ENCODE peak calls at places on chromosomes 2 and 18, in nine cellular contexts. Y is stomach, L is tibial nerve, W is H54, C is spleen, A is prostate gland, S is adrenal gland, H is esophagus muscularis mucosa, B is heart left ventricle. G is an unnamed sample.

GRCh38 chr18:76482267-76482666 is 12.8 kb downstream of the ZNF516 start:
- DNase-seq in Y (no peak), L (no peak), W (no peak), C (no peak), A (no peak), S (no peak), H (no peak), B (no peak), G (no peak)

GRCh38 chr2:25402477-25402876 is 60.8 kb upstream of the DNMT3A start:
- DNase-seq in Y (no peak), L (no peak), W (no peak), C (no peak), A (no peak), S (no peak), H (no peak), B (no peak), G (no peak)

GRCh38 chr2:203908344-203909185 is 28.0 kb upstream of the ICOS start:
- DNase-seq in Y (peak; percentile 40), L (no peak), W (no peak), C (no peak), A (no peak), S (peak; percentile 37), H (no peak), B (no peak), G (no peak)

GRCh38 chr2:69594341-69594740 is 49.2 kb downstream of the AAK1 start:
- DNase-seq in Y (no peak), L (no peak), W (no peak), C (no peak), A (no peak), S (peak; percentile 12), H (no peak), B (no peak), G (no peak)

GRCh38 chr2:127645395-127646291 is at the start of gene GPR17:
- DNase-seq in Y (no peak), L (no peak), W (no peak), C (peak; percentile 74), A (no peak), S (no peak), H (no peak), B (peak; percentile 26), G (no peak)

GRCh38 chr2:10048501-10049171 is 5.3 kb downstream of the KLF11 start:
- DNase-seq in Y (no peak), L (no peak), W (peak; percentile 68), C (peak; percentile 72), A (no peak), S (no peak), H (no peak), B (no peak), G (peak; percentile 52)

GRCh38 chr18:45330170-45330594 is 285.1 kb upstream of the SLC14A2 start:
- DNase-seq in Y (no peak), L (no peak), W (no peak), C (no peak), A (no peak), S (no peak), H (no peak), B (no peak), G (no peak)

GRCh38 chr2:146661494-146662096 is 1183.2 kb upstream of the ACVR2A start:
- DNase-seq in Y (no peak), L (no peak), W (no peak), C (no peak), A (no peak), S (no peak), H (no peak), B (no peak), G (peak; percentile 56)

DNA sequence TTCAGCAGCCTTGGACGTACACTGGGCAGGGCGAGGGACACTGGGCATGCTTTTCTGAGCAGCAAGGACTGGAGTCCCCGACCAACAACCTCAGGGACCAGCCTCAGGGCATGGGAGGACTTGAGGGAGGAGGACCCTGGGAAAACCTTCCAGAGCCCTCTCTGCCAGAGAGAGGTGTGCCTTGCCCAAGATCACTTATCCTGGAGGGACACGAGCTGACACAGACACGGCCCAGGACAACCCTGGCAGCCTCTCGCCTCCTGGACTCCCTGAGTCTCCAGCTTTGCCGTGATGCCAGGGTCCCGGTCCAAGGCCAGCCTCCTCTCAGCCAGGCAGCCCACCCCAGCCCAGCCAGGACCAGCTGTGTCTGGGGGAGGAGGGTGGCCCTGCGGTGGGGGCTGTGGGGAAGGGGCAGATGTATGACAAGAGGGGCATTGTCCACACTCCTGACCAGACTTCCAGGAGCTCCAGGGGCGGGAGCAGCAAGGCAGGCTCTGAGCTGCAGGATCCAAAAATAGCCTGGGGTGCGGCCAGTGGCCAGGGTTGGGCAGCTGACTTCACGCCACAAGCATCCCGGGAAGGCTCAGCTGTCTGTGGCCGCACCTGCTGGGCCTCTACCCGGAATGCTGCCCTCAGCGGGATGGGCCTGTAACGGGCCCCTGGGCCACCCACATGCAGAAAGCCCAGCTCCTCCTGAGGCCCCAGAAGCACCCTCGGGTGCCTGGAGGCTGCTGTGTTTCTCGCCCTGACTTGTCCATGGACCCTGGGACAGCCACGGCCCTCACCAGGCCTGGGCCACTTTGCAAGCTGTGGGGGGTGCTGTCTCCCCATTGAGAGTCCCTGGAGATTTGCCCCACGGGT is 65.5 kb upstream of the GPC1 start:
- DNase-seq in Y (peak; percentile 39), L (peak; percentile 61), W (peak; percentile 98), C (no peak), A (peak; percentile 39), S (peak; percentile 88), H (no peak), B (peak; percentile 90), G (no peak)
- TF ChIP-seq POLR2A in Y (no peak), L (no peak), W (no peak), C (no peak), A (no peak), S (peak; percentile 61), H (no peak), B (no peak), G (no peak)

GRCh38 chr2:16126141-16126968 is 186.0 kb downstream of the MYCN start:
- DNase-seq in Y (no peak), L (no peak), W (no peak), C (no peak), A (no peak), S (no peak), H (peak; percentile 39), B (no peak), G (no peak)

GRCh38 chr2:16125614-16126125 is 185.3 kb downstream of the MYCN start:
- DNase-seq in Y (no peak), L (no peak), W (no peak), C (no peak), A (peak; percentile 1), S (no peak), H (peak; percentile 12), B (no peak), G (no peak)

GRCh38 chr2:16127958-16128357 is 187.6 kb downstream of the MYCN start:
- DNase-seq in Y (no peak), L (no peak), W (no peak), C (no peak), A (peak; percentile 1), S (no peak), H (peak; percentile 74), B (no peak), G (no peak)

GRCh38 chr2:16128746-16129610 is 188.6 kb downstream of the MYCN start:
- DNase-seq in Y (no peak), L (no peak), W (no peak), C (no peak), A (peak; percentile 0), S (no peak), H (peak; percentile 45), B (no peak), G (no peak)

DNA sequence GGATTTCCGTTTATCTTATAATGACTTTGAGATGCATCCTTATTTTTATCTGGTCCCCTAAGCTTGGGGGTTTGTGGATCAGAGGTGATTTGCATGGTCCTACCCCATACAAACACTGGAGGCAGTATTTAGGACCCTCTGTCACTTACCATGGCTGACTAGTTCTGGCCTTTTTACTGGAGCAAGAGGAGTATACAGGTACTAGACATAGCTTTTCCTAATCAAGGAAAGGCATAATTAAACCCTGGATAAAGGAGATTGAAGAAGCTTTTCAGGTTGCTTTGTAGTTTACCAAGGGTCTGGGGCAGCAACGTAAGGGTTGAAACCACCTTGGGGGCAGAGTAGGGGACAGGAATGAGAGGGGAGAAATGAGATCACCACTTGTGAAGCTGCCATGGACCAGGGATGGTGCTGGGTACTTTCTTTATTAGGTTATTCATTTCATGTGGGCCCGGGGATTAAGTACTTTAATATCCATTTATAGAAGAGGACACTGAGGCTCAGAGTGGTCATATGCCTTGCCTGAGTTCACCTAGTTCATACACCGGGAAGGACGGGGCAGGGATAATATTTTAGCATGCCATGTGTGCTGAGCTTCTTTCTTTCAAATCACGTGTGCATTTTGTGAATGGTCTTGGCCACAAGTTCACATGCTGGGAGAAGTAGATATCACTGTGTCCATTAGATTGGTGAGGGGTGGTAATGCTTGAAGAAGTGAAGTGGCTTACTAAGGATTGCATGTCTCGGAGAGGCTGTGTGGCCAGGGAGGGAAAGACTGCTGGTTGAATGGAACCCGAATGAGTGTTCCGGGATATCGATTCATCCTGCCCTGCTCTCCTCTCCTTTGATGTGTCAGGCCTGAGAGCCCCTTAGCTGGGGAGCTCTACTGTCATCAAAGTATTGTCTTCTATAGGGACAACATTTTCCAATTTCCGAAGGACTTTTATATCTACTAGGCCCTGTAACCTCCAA is 186.9 kb downstream of the MYCN start:
- DNase-seq in Y (no peak), L (no peak), W (no peak), C (no peak), A (no peak), S (no peak), H (peak; percentile 79), B (no peak), G (no peak)
- TF ChIP-seq POLR2A in Y (no peak), L (no peak), W (no peak), C (no peak), A (no peak), S (no peak), H (no peak), B (no peak), G (no peak)

DNA sequence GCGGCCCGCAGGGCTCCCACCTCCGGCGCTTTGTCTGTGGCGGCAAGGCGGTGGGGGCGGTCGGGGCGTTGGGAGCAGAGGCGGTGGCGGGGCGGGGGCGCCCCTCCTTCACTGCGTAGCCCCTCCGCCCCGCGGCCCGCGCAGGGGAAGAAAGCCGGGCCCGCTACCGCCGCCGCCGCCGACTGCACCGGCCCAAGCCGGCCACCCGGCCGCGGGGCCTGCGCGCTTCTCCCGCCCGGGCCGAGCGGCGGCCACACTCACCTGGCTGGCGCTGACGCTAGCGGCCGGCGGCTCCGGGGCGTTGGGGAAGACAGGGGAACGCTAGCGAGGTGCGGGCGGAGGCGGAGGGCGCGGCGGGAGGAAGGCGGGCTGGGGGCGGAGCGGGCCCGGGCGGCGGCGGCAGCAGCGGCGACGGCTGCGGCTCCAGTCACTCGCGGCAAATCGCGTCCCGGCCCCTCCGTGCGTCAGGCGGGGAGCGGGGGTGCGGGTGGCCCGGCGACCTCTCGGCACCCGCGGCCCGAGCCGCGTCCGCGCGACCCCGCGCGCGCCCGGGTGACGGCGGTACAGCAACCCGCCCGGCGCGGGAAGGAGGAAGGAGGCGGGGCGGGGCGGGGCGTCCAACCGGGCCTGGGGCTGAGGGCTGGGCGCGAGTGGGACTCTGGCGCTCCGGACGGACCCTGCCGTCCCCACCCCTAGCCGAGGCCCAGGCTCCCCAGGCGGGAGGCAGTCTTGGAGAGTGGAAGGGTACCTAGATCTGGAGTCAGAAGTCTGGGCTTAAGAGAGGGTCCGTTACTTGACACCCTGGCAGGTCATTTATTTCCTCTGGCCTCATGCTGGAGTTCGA is at the start of gene SESTD1:
- DNase-seq in Y (peak; percentile 67), L (peak; percentile 64), W (peak; percentile 36), C (peak; percentile 94), A (peak; percentile 28), S (peak; percentile 66), H (no peak), B (peak; percentile 79), G (peak; percentile 56)
- TF ChIP-seq POLR2A in Y (no peak), L (peak; percentile 83), W (peak; percentile 36), C (no peak), A (peak; percentile 56), S (peak; percentile 48), H (no peak), B (peak; percentile 38), G (peak; percentile 40)

DNA sequence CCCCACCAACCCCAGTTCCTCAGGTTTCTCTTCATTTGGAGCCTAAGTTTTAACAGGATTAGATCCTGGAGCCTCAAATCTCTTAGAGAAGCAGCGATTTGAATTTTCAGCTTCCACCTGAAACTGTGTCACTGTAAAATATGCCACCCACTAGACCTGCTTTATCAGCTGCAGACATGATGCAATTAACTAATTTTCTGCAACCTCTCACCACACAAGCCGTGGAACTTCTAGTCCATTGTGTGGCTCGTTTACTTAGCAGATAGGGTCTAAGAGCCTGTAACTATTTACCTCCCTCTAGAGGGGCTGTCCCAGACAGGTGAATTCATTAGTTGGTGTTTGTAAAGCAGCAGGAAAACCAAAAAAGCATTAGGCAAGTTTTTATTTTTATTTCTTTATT is 31.6 kb upstream of the FZD5 start:
- DNase-seq in Y (no peak), L (no peak), W (no peak), C (no peak), A (no peak), S (no peak), H (no peak), B (no peak), G (no peak)
- TF ChIP-seq POLR2A in Y (no peak), L (no peak), W (no peak), C (no peak), A (no peak), S (no peak), H (no peak), B (no peak), G (no peak)

G was measured in endothelial cell of umbilical vein.